ENCODE peak calls at places on chromosomes 4 and X, in ten cellular contexts. C is pancreas; A is astrocyte of the spinal cord; R is myocyte; U is activated CD4-positive, CD25-positive, alpha-beta regulatory T cell; H is activated naive CD4-positive, alpha-beta T cell; G is tibial nerve; M is memory B cell; V is HCT116; E is activated naive CD8-positive, alpha-beta T cell treated with anti-CD3 and anti-CD28 coated beads, Interleukin-2, amount 50 U/mL, for 24 hours. S is an unnamed sample.

GRCh38 chrX:56995271-56995994 is at the start of gene SPIN3:
- DNase-seq in C (peak), A (peak), R (peak), U (peak), H (peak), G (peak), M (peak), V (peak), E (peak), S (peak)

GRCh38 chr4:25236971-25237370 is 3.1 kb downstream of the PI4K2B start:
- DNase-seq in C (no peak), A (no peak), R (no peak), U (no peak), H (no peak), G (no peak), M (no peak), V (no peak), E (no peak), S (no peak)

GRCh38 chrX:112058255-112058654 is 24.3 kb downstream of the TRPC5 start:
- DNase-seq in C (no peak), A (no peak), R (no peak), U (no peak), H (no peak), G (no peak), M (no peak), V (no peak), E (no peak), S (no peak)

GRCh38 chr4:8355306-8355705 is 85.2 kb downstream of the ACOX3 start:
- DNase-seq in C (no peak), A (no peak), R (peak), U (no peak), H (no peak), G (no peak), M (no peak), V (no peak), E (no peak), S (no peak)

GRCh38 chrX:123210252-123210651 is 26.2 kb downstream of the GRIA3 start:
- DNase-seq in C (no peak), A (no peak), R (no peak), U (no peak), H (no peak), G (no peak), M (no peak), V (no peak), E (no peak), S (no peak)

GRCh38 chr4:155914782-155915181 is 11.3 kb downstream of the TDO2 start:
- DNase-seq in C (no peak), A (no peak), R (no peak), U (no peak), H (no peak), G (no peak), M (no peak), V (no peak), E (no peak), S (no peak)

GRCh38 chr4:101678180-101678579 is 112.3 kb upstream of the BANK1 start:
- DNase-seq in C (no peak), A (no peak), R (peak), U (no peak), H (no peak), G (no peak), M (no peak), V (no peak), E (no peak), S (no peak)

GRCh38 chr4:157172011-157172410 is 48.5 kb upstream of the GRIA2 start:
- DNase-seq in C (no peak), A (peak), R (peak), U (no peak), H (no peak), G (no peak), M (no peak), V (peak), E (no peak), S (no peak)

GRCh38 chr4:8834681-8835220 is 36.9 kb downstream of the HMX1 start:
- DNase-seq in C (peak), A (no peak), R (no peak), U (no peak), H (no peak), G (no peak), M (no peak), V (no peak), E (no peak), S (peak)

GRCh38 chr4:15003441-15003890 is 1.2 kb downstream of the CPEB2 start:
- DNase-seq in C (peak), A (no peak), R (peak), U (peak), H (peak), G (no peak), M (peak), V (no peak), E (peak), S (peak)

GRCh38 chr4:75973770-75974169 is 17.0 kb downstream of the SDAD1 start:
- DNase-seq in C (no peak), A (no peak), R (no peak), U (no peak), H (no peak), G (no peak), M (no peak), V (no peak), E (no peak), S (no peak)

GRCh38 chrX:123665197-123665596 is 67.7 kb downstream of the THOC2 start:
- DNase-seq in C (no peak), A (peak), R (no peak), U (no peak), H (no peak), G (no peak), M (no peak), V (no peak), E (no peak), S (no peak)

GRCh38 chr4:1009647-1010521 is 1.5 kb upstream of the FGFRL1 start:
- DNase-seq in C (peak), A (peak), R (peak), U (peak), H (peak), G (peak), M (peak), V (no peak), E (peak), S (no peak)

GRCh38 chr4:56183344-56183959 is 203.8 kb downstream of the AASDH start:
- DNase-seq in C (no peak), A (no peak), R (no peak), U (no peak), H (no peak), G (no peak), M (peak), V (no peak), E (no peak), S (no peak)

GRCh38 chr4:143089291-143089690 is 95.4 kb upstream of the USP38 start:
- DNase-seq in C (no peak), A (no peak), R (no peak), U (no peak), H (no peak), G (no peak), M (no peak), V (no peak), E (no peak), S (no peak)

GRCh38 chr4:1249731-1250526 is 999 bp upstream of the CTBP1 start:
- DNase-seq in C (peak), A (peak), R (no peak), U (no peak), H (peak), G (no peak), M (peak), V (no peak), E (peak), S (peak)

GRCh38 chr4:135098061-135098460 is 896.5 kb upstream of the PABPC4L start:
- DNase-seq in C (no peak), A (no peak), R (no peak), U (no peak), H (no peak), G (no peak), M (no peak), V (no peak), E (no peak), S (no peak)

GRCh38 chr4:5753766-5754528 is 42.9 kb downstream of the EVC start:
- DNase-seq in C (no peak), A (peak), R (peak), U (no peak), H (no peak), G (no peak), M (no peak), V (peak), E (no peak), S (no peak)

GRCh38 chr4:128287159-128287870 is at the start of gene PGRMC2:
- DNase-seq in C (peak), A (peak), R (peak), U (peak), H (no peak), G (no peak), M (peak), V (no peak), E (no peak), S (peak)

GRCh38 chr4:158870282-158871049 is 101.6 kb downstream of the FNIP2 start:
- DNase-seq in C (no peak), A (no peak), R (peak), U (no peak), H (no peak), G (no peak), M (no peak), V (no peak), E (no peak), S (no peak)